ENCODE peak calls at places on chromosomes 6 and 20, in ten cellular contexts. E is stomach; O is Ammon's horn; I is B cell; N is hepatocyte; W is activated CD8-positive, alpha-beta memory T cell treated with anti-CD3 and anti-CD28 coated beads for 24 hours; M is activated CD4-positive, alpha-beta T cell treated with anti-CD3 and anti-CD28 coated beads, Interleukin-2, amount 50 U/mL, for 1 hour; X is central memory CD4-positive, alpha-beta T cell; Q is heart right ventricle; B is hippocampal formation. A is an unnamed sample.

GRCh38 chr6:149212202-149212601 is 105.3 kb upstream of the TAB2 start:
- DNase-seq in M (no peak), N (no peak), E (no peak), I (no peak), W (no peak), X (no peak), Q (no peak), O (peak), B (no peak), A (no peak)

GRCh38 chr6:32529697-32530429 is at the start of gene HLA-DRB5:
- DNase-seq in E (peak), X (no peak), W (peak), B (no peak), O (peak), I (peak), N (no peak), Q (peak), M (no peak), A (no peak)

GRCh38 chr6:15244605-15245360 is 1.1 kb upstream of the JARID2 start:
- DNase-seq in M (peak), B (peak), Q (peak), I (peak), W (no peak), N (peak), X (peak), E (peak), O (peak), A (peak)

GRCh38 chr20:62941792-62942191 is 3.8 kb downstream of the GID8 start:
- DNase-seq in W (no peak), M (no peak), N (no peak), O (no peak), Q (no peak), E (no peak), B (no peak), X (no peak), I (no peak), A (no peak)

GRCh38 chr6:73739097-73739496 is 43.1 kb downstream of the CD109 start:
- DNase-seq in I (peak), E (no peak), Q (no peak), O (peak), X (peak), W (no peak), B (no peak), N (peak), M (no peak), A (peak)

GRCh38 chr6:126721581-126722145 is 381.7 kb downstream of the CENPW start:
- DNase-seq in N (peak), E (no peak), M (no peak), O (no peak), Q (no peak), B (no peak), W (no peak), I (no peak), X (no peak), A (no peak)

GRCh38 chr6:125203395-125203794 is 49.8 kb downstream of the TPD52L1 start:
- DNase-seq in N (no peak), X (no peak), O (no peak), M (no peak), W (no peak), B (no peak), Q (no peak), I (no peak), E (no peak), A (no peak)

GRCh38 chr20:51199920-51200319 is 177.0 kb upstream of the KCNG1 start:
- DNase-seq in Q (no peak), W (no peak), X (no peak), N (no peak), I (no peak), E (no peak), M (no peak), B (no peak), O (no peak), A (no peak)

GRCh38 chr20:32213870-32214269 is 6.2 kb downstream of the POFUT1 start:
- DNase-seq in X (no peak), N (no peak), E (no peak), Q (no peak), I (no peak), M (no peak), B (no peak), O (no peak), W (no peak), A (no peak)

GRCh38 chr20:34654207-34654744 is 22.6 kb downstream of the PIGU start:
- DNase-seq in M (no peak), B (no peak), Q (no peak), X (no peak), E (no peak), N (no peak), O (no peak), I (no peak), W (no peak), A (no peak)

GRCh38 chr6:168939041-168939440 is 314.6 kb downstream of the THBS2 start:
- DNase-seq in Q (no peak), E (no peak), B (no peak), W (peak), I (no peak), X (no peak), N (no peak), O (no peak), M (no peak), A (no peak)

GRCh38 chr20:53829086-53829703 is 235.6 kb upstream of the ZNF217 start:
- DNase-seq in W (peak), Q (no peak), E (no peak), M (no peak), B (no peak), X (no peak), N (peak), I (no peak), O (no peak), A (peak)

GRCh38 chr6:24932832-24933231 is 2.9 kb downstream of the RIPOR2 start:
- DNase-seq in E (no peak), Q (no peak), O (no peak), B (no peak), N (no peak), I (no peak), M (no peak), W (no peak), X (no peak), A (no peak)

GRCh38 chr20:45061244-45061643 is 39.7 kb downstream of the KCNS1 start:
- DNase-seq in N (no peak), E (no peak), M (no peak), B (no peak), O (no peak), I (no peak), Q (no peak), W (no peak), X (no peak), A (no peak)

GRCh38 chr6:34132486-34133185 is 13.3 kb downstream of the GRM4 start:
- DNase-seq in I (no peak), X (no peak), E (no peak), O (no peak), W (peak), N (peak), Q (no peak), B (no peak), M (peak), A (peak)

GRCh38 chr6:90730191-90730673 is 143.4 kb upstream of the MAP3K7 start:
- DNase-seq in M (no peak), O (no peak), Q (no peak), N (no peak), X (no peak), B (no peak), I (no peak), W (no peak), E (no peak), A (no peak)

GRCh38 chr20:20440473-20440872 is 72.6 kb downstream of the INSM1 start:
- DNase-seq in X (no peak), I (no peak), W (no peak), N (no peak), Q (no peak), B (no peak), M (no peak), O (no peak), E (no peak), A (no peak)

GRCh38 chr6:21348462-21349195 is 244.9 kb upstream of the SOX4 start:
- DNase-seq in W (no peak), X (no peak), Q (peak), I (no peak), O (no peak), N (peak), B (no peak), E (no peak), M (no peak), A (peak)

GRCh38 chr6:70277480-70277879 is 25.4 kb downstream of the COL9A1 start:
- DNase-seq in N (peak), X (no peak), I (no peak), E (no peak), O (no peak), M (no peak), B (no peak), W (no peak), Q (peak), A (no peak)

GRCh38 chr6:28081486-28081751 is 1.1 kb downstream of the ZNF165 start:
- DNase-seq in W (no peak), N (no peak), M (peak), O (peak), E (no peak), I (peak), B (no peak), Q (no peak), X (peak), A (peak)

GRCh38 chr6:16623029-16623653 is 138.1 kb downstream of the ATXN1 start:
- DNase-seq in I (no peak), O (no peak), X (no peak), W (no peak), Q (no peak), B (no peak), M (no peak), E (no peak), N (no peak), A (no peak)

GRCh38 chr20:63945921-63946920 is 10.0 kb downstream of the UCKL1 start:
- DNase-seq in X (no peak), E (no peak), I (no peak), Q (no peak), M (no peak), W (no peak), N (no peak), O (no peak), B (no peak), A (no peak)

GRCh38 chr6:129889580-129889979 is 28.5 kb upstream of the TMEM244 start:
- DNase-seq in M (no peak), N (no peak), I (no peak), B (no peak), Q (no peak), X (no peak), E (no peak), O (no peak), W (no peak), A (no peak)

GRCh38 chr20:41082306-41082705 is 53.7 kb downstream of the TOP1 start:
- DNase-seq in M (no peak), I (no peak), E (no peak), Q (no peak), N (no peak), W (no peak), O (no peak), B (no peak), X (no peak), A (no peak)

GRCh38 chr20:47776639-47777038 is 8.6 kb downstream of the SULF2 start:
- DNase-seq in E (no peak), W (no peak), I (no peak), M (no peak), Q (no peak), X (no peak), O (no peak), N (no peak), B (no peak), A (no peak)

GRCh38 chr6:70663881-70664466 is 3.7 kb upstream of the SMAP1 start:
- DNase-seq in M (no peak), Q (peak), O (peak), X (no peak), N (no peak), I (no peak), B (no peak), E (no peak), W (no peak), A (no peak)

GRCh38 chr6:13365320-13365719 is 37.0 kb upstream of the TBC1D7 start:
- DNase-seq in N (no peak), B (no peak), W (no peak), O (no peak), M (no peak), I (no peak), Q (no peak), X (no peak), E (no peak), A (no peak)

GRCh38 chr20:47317127-47317895 is 39.2 kb downstream of the ZMYND8 start:
- DNase-seq in N (peak), M (peak), W (peak), I (peak), B (no peak), E (peak), Q (peak), O (peak), X (peak), A (peak)

GRCh38 chr6:108134213-108134973 is 31.4 kb upstream of the NR2E1 start:
- DNase-seq in X (no peak), N (no peak), I (no peak), M (no peak), B (no peak), W (no peak), O (no peak), Q (no peak), E (no peak), A (no peak)

GRCh38 chr6:12182676-12183075 is 107.5 kb upstream of the EDN1 start:
- DNase-seq in N (no peak), E (no peak), O (no peak), W (no peak), I (no peak), M (no peak), X (no peak), Q (no peak), B (no peak), A (no peak)

GRCh38 chr6:25052181-25052580 is 116.4 kb upstream of the RIPOR2 start:
- DNase-seq in Q (no peak), E (no peak), B (no peak), W (no peak), N (no peak), X (no peak), I (no peak), O (no peak), M (no peak), A (no peak)

GRCh38 chr6:15962449-15962764 is 166.5 kb upstream of the MYLIP start:
- DNase-seq in N (no peak), W (no peak), M (no peak), B (no peak), E (no peak), I (no peak), Q (no peak), O (no peak), X (no peak), A (peak)

GRCh38 chr6:17457405-17457804 is 64.0 kb downstream of the CAP2 start:
- DNase-seq in M (no peak), Q (no peak), E (no peak), X (no peak), W (no peak), O (no peak), N (no peak), I (no peak), B (no peak), A (no peak)

GRCh38 chr6:49550413-49551125 is at the start of gene C6orf141:
- DNase-seq in Q (no peak), X (no peak), N (peak), W (peak), M (no peak), E (peak), B (no peak), I (peak), O (no peak), A (no peak)

GRCh38 chr20:18077157-18077556 is 19.4 kb upstream of the OVOL2 start:
- DNase-seq in N (no peak), O (no peak), W (no peak), Q (no peak), X (no peak), B (no peak), M (no peak), E (no peak), I (no peak), A (no peak)

A was measured in Kasumi-1.